ENCODE peak calls at places on chromosomes 11 and 22, in eight cellular contexts. Q, I, N, C, X, S, R and W are unnamed samples.

GRCh38 chr22:37045958-37046357 is 5.6 kb upstream of the KCTD17 start:
- DNase-seq in S (no peak), R (no peak), C (no peak), Q (no peak), I (no peak), X (no peak), N (no peak), W (no peak)

GRCh38 chr11:95229199-95230053 is 1.6 kb downstream of the SESN3 start:
- DNase-seq in X (peak; percentile 68), Q (no peak), C (no peak), R (no peak), N (no peak), I (no peak), S (no peak), W (no peak)

GRCh38 chr11:70796601-70797000 is 398.3 kb downstream of the CTTN start:
- DNase-seq in X (no peak), I (peak; percentile 37), R (no peak), C (no peak), N (no peak), Q (no peak), S (no peak), W (no peak)

GRCh38 chr11:133892126-133892525 is 46.8 kb upstream of the SPATA19 start:
- DNase-seq in Q (no peak), N (no peak), R (no peak), C (peak; percentile 1), S (no peak), I (no peak), X (no peak), W (peak; percentile 36)

GRCh38 chr22:49774499-49775151 is 53.0 kb downstream of the BRD1 start:
- DNase-seq in N (no peak), S (no peak), I (no peak), R (no peak), X (no peak), C (no peak), Q (no peak), W (no peak)

GRCh38 chr11:86938900-86939880 is 16.0 kb downstream of the FZD4 start:
- DNase-seq in C (no peak), N (no peak), X (no peak), R (no peak), S (no peak), I (peak; percentile 81), Q (no peak), W (no peak)

GRCh38 chr11:75561426-75562047 is 516 bp upstream of the SERPINH1 start:
- DNase-seq in X (no peak), S (no peak), R (no peak), I (no peak), Q (no peak), N (no peak), C (no peak), W (no peak)

GRCh38 chr11:95095858-95096587 is 6.4 kb downstream of the ENDOD1 start:
- DNase-seq in C (no peak), X (no peak), S (no peak), R (no peak), N (no peak), Q (no peak), I (no peak), W (no peak)

GRCh38 chr11:65274734-65275682 is 13.2 kb downstream of the POLA2 start:
- DNase-seq in S (no peak), R (peak; percentile 84), I (peak; percentile 92), X (peak; percentile 79), N (peak; percentile 79), C (peak; percentile 89), Q (no peak), W (peak; percentile 91)

GRCh38 chr22:49963647-49964026 is 3.1 kb downstream of the PIM3 start:
- DNase-seq in N (peak; percentile 43), I (no peak), X (no peak), C (peak; percentile 7), S (no peak), Q (no peak), R (peak; percentile 53), W (peak; percentile 34)

DNA sequence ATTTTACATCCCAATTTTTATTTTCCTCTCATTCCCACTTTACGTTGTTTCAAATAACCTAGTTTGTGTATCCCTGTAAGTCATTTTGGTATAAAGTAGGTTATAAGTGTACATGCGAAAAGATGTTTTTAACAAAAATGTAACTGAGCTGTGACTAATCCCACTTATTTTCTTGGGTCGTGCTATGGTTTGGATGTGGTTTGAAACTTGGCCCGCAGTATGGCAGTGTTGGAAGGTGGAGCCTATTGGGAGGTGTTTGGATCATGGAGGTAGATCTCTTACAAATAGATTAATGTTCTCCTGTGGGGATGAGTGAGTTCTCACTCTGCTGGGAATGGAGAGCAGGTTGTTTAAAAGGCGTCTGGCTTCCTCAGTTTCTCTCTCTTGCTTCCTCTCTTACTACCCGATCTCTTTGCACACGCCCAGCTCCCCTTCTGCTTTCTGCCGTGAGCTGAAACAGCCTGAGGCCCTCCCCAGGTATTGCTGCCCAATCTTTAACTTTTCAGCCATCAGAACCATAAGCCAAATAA is 7.2 kb downstream of the RPL27A start:
- DNase-seq in Q (no peak), I (no peak), N (no peak), X (peak; percentile 48), R (no peak), S (no peak), C (no peak), W (peak; percentile 50)
- TF ChIP-seq POLR2A in Q (no peak), I (no peak), N (no peak), X (no peak), R (no peak), S (no peak), C (no peak), W (no peak)

DNA sequence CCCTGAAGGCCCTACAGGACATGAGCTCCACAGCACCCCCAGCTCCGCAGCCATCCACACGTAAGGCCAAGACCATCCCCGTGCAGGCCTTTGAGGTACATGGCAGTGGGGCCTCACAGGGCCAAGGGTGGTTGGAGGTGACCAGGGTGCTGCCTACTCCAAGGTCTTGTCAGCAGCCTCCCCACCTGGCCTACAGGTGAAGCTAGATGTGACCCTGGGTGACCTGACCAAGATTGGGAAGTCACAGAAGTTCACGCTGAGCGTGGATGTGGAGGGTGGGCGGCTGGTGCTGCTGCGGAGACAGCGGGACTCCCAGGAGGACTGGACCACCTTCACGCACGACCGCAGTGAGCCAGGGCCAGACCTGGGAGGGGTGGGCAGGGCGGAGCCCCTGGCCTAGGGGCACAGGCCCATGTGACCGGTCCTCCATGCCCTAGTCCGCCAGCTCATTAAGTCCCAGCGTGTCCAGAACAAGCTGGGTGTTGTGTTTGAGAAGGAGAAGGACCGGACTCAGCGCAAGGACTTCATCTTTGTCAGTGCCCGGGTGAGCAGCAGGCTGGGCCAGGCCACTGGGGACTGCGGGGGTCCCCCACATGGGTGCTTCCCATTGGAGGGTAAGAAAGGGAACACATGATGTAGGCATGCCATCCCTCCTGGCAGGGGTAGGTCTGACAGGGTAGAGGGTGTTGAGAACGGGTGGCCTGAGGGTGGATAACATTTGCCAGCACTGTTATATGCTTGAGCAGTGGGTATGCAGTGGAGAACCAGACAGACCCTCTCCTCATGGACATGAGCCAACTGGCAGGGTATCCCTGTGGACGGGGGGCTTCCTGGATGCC is 5.6 kb downstream of the INPPL1 start:
- DNase-seq in N (no peak), X (peak; percentile 72), R (peak; percentile 19), C (no peak), I (no peak), S (no peak), Q (no peak), W (peak; percentile 78)
- TF ChIP-seq POLR2A in N (no peak), X (no peak), R (no peak), C (no peak), I (no peak), S (no peak), Q (no peak), W (no peak)

GRCh38 chr11:2096919-2097301 is 42.3 kb downstream of the IGF2 start:
- DNase-seq in C (no peak), X (peak; percentile 67), S (no peak), N (no peak), I (no peak), Q (no peak), R (no peak), W (no peak)
- TF ChIP-seq POLR2A in C (no peak), X (no peak), S (no peak), N (no peak), I (no peak), Q (no peak), R (no peak), W (no peak)

DNA sequence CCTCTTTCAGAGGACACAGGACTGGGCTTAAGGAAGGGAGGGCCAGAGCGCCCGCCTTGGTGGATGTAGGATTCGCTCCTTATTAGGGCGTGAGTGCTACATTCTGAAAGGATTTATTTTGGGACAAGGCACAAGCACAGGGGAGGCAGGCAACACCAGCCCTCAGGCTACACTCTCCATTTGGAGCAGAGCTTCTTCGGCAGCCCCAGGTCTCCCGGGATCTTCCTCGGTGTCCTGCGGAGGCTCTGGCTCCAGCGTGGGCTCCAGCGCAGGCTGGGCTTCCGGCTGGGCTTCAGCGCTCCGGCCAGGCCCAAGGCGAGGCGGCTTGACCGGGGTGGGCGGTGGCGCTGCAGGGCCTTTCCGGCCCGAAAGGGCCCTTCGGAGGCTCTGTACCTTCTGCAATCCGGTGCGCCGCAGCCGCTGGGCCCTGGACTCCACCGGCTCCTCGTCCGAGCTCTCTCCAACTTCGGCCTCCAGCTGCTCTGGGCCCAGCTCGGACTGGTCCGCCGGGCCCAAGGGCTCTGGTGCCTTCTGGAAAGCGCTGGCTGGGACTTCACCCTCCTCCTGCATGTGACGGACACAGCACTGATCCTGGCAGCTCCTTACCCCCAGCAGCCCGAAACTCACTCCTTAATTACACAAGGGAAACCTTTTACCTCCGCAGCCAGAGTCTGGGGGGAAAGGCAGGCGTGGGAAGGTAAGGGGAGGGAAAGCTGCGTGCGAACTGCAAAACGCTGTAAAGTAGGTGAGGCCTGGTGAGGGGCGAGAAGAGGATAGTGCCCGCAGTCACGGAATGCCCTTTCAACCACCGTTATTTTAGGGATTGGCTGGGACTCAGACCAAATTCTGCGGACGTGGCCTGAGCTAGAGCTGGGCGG is 1.1 kb downstream of the CAVIN3 start:
- DNase-seq in I (no peak), C (peak; percentile 71), N (peak; percentile 16), X (peak; percentile 76), R (peak; percentile 22), S (no peak), Q (peak; percentile 59), W (peak; percentile 86)
- TF ChIP-seq POLR2A in I (no peak), C (peak; percentile 39), N (peak; percentile 39), X (no peak), R (no peak), S (no peak), Q (no peak), W (no peak)

DNA sequence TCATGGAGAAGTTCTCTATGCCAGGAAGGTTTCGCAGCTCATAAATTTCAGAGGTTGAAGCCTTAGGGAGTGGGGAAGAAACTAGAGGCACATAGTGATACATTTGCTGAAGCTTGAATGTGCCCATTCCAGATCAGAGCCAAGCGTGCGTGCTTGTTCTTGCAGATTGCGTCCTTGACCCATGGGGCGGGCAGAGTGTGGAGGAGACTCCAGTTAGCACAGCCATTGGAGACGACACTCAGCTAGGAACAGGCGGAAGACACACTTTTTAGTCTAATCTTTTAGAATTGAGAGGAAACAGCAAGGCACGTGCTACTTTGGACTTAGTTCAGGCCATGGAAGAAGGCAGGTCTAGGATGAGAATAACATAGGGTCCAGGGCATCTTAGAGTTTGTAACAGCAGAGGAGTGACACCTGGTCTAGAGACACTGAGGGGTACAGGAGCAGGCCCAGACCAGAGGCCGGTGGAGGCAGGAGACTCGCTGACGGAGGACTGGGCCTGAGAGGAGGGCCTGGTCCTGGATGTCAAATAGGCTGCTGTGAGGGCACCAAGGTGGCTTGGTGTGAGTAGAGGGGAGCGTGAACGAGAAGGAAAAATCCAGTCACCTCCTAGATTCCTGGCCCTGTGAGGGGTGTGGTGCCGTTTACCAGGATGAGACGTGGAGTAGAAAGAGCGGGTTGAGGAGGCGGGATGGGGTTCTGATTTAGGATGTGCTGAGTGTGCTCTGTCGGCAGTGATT is 154.6 kb downstream of the TBC1D22A start:
- DNase-seq in I (no peak), N (no peak), Q (no peak), C (no peak), S (no peak), X (no peak), R (no peak), W (peak; percentile 74)
- TF ChIP-seq POLR2A in I (no peak), N (no peak), Q (no peak), C (no peak), S (no peak), X (no peak), R (no peak), W (no peak)